ENCODE peak calls at places on chromosomes 5 and 9, in nine cellular contexts. Y, L, J, W, I, Z, F, Q and X are unnamed samples.

GRCh38 chr9:81031422-81032029 is 657.8 kb downstream of the TLE1 start:
- DNase-seq in Y (no peak), L (no peak), J (peak), W (no peak), I (no peak), Z (peak), F (peak), Q (no peak), X (no peak)

GRCh38 chr9:73200694-73201432 is 49.2 kb downstream of the ANXA1 start:
- DNase-seq in Y (no peak), L (no peak), J (no peak), W (peak), I (no peak), Z (peak), F (peak), Q (peak), X (no peak)

GRCh38 chr5:38462972-38463633 is 93.3 kb downstream of the LIFR start:
- DNase-seq in Y (no peak), L (no peak), J (no peak), W (no peak), I (no peak), Z (peak), F (no peak), Q (no peak), X (no peak)

GRCh38 chr9:14072850-14073249 is 241.1 kb downstream of the NFIB start:
- DNase-seq in Y (no peak), L (no peak), J (no peak), W (no peak), I (no peak), Z (no peak), F (no peak), Q (no peak), X (no peak)

GRCh38 chr5:132256086-132256782 is 1.3 kb upstream of the PDLIM4 start:
- DNase-seq in Y (no peak), L (no peak), J (no peak), W (no peak), I (no peak), Z (no peak), F (no peak), Q (no peak), X (no peak)

GRCh38 chr5:159504106-159504856 is 174.0 kb upstream of the IL12B start:
- DNase-seq in Y (no peak), L (no peak), J (no peak), W (no peak), I (no peak), Z (peak), F (peak), Q (no peak), X (peak)

GRCh38 chr5:102583663-102584062 is 84.9 kb upstream of the SLCO6A1 start:
- DNase-seq in Y (no peak), L (no peak), J (no peak), W (no peak), I (no peak), Z (peak), F (peak), Q (peak), X (no peak)

GRCh38 chr9:135269912-135270630 is 182.6 kb downstream of the OLFM1 start:
- DNase-seq in Y (no peak), L (no peak), J (no peak), W (no peak), I (no peak), Z (no peak), F (peak), Q (no peak), X (no peak)

GRCh38 chr5:39376293-39376714 is 12.0 kb upstream of the C9 start:
- DNase-seq in Y (peak), L (no peak), J (no peak), W (peak), I (no peak), Z (peak), F (peak), Q (peak), X (no peak)

GRCh38 chr9:16964228-16964627 is 93.8 kb upstream of the BNC2 start:
- DNase-seq in Y (no peak), L (peak), J (peak), W (no peak), I (no peak), Z (peak), F (no peak), Q (no peak), X (peak)